ENCODE peak calls at places on chromosome 22, in eight cellular contexts. G, S, W, U, R, L, J and Z are unnamed samples.

GRCh38 chr22:30941363-30941740 is 27.2 kb downstream of the MORC2 start:
- DNase-seq in R (no peak), L (no peak), J (no peak), W (no peak), S (no peak), G (no peak), U (no peak), Z (no peak)

GRCh38 chr22:26321469-26321913 is 107.6 kb upstream of the ASPHD2 start:
- DNase-seq in R (peak; percentile 48), S (no peak), W (no peak), L (no peak), U (no peak), J (peak; percentile 6), G (peak; percentile 36), Z (peak; percentile 90)

GRCh38 chr22:37981282-37982011 is 2.9 kb downstream of the SOX10 start:
- DNase-seq in W (no peak), G (no peak), L (no peak), U (no peak), J (no peak), R (no peak), S (no peak), Z (no peak)

GRCh38 chr22:31556627-31557203 is 60.4 kb downstream of the SFI1 start:
- DNase-seq in L (peak; percentile 11), R (peak; percentile 57), W (no peak), U (no peak), J (peak; percentile 66), S (peak; percentile 16), G (peak; percentile 62), Z (peak; percentile 26)

GRCh38 chr22:20656902-20657836 is 116.7 kb upstream of the SERPIND1 start:
- DNase-seq in L (no peak), R (no peak), S (no peak), J (no peak), G (peak; percentile 2), U (no peak), W (no peak), Z (no peak)

GRCh38 chr22:46090051-46090591 is 60.2 kb upstream of the PPARA start:
- DNase-seq in G (peak; percentile 42), U (no peak), L (peak; percentile 53), J (no peak), S (no peak), R (peak; percentile 30), W (no peak), Z (no peak)

GRCh38 chr22:23306438-23306921 is 126.2 kb downstream of the BCR start:
- DNase-seq in L (peak; percentile 53), W (no peak), G (peak; percentile 66), S (no peak), U (no peak), R (peak; percentile 35), J (peak; percentile 95), Z (peak; percentile 63)

GRCh38 chr22:17846326-17846992 is 72.2 kb upstream of the BID start:
- DNase-seq in W (no peak), G (peak; percentile 82), J (no peak), R (no peak), U (no peak), L (no peak), S (no peak), Z (no peak)

GRCh38 chr22:49253656-49254055 is 574.0 kb downstream of the BRD1 start:
- DNase-seq in L (no peak), G (no peak), J (no peak), W (no peak), S (no peak), U (no peak), R (no peak), Z (no peak)

GRCh38 chr22:44917372-44918165 is 92.2 kb downstream of the PHF21B start:
- DNase-seq in R (no peak), G (no peak), L (no peak), U (no peak), J (no peak), S (no peak), W (no peak), Z (no peak)

GRCh38 chr22:35399114-35399677 is 744 bp upstream of the MCM5 start:
- DNase-seq in G (no peak), S (no peak), L (no peak), W (no peak), J (no peak), U (no peak), R (no peak), Z (no peak)

GRCh38 chr22:38549106-38549884 is 20.7 kb downstream of the DMC1 start:
- DNase-seq in J (no peak), G (no peak), U (no peak), S (no peak), W (no peak), R (no peak), L (peak; percentile 34), Z (no peak)

GRCh38 chr22:23591203-23591791 is 11.2 kb upstream of the IGLL1 start:
- DNase-seq in S (peak; percentile 81), G (peak; percentile 55), L (peak; percentile 11), J (peak; percentile 76), U (peak; percentile 66), W (peak; percentile 51), R (peak; percentile 76), Z (peak; percentile 40)